ENCODE peak calls at places on chromosomes 13 and 19, in ten cellular contexts. P, S, R, N, B, Y, Z, H, T and U are unnamed samples.

GRCh38 chr19:46179076-46179740 is 31.2 kb downstream of the IGFL2 start:
- DNase-seq in B (no peak), N (no peak), H (no peak), P (no peak), T (no peak), R (no peak), Z (no peak), Y (no peak), S (no peak), U (no peak)

GRCh38 chr19:10295305-10295846 is 5.6 kb downstream of the ICAM5 start:
- DNase-seq in Z (no peak), T (peak), H (no peak), N (no peak), B (peak), Y (peak), R (no peak), P (no peak), S (peak), U (peak)

GRCh38 chr19:49486232-49486631 is 1.2 kb upstream of the RPL13A start:
- DNase-seq in B (peak), R (no peak), Y (no peak), Z (no peak), S (no peak), P (no peak), N (no peak), H (no peak), T (no peak), U (no peak)

GRCh38 chr19:11375143-11375948 is 880 bp downstream of the SWSAP1 start:
- DNase-seq in Z (no peak), S (peak), R (peak), H (peak), N (peak), B (peak), T (peak), P (no peak), Y (peak), U (peak)

GRCh38 chr19:45231891-45232290 is 13.3 kb downstream of the EXOC3L2 start:
- DNase-seq in P (peak), B (no peak), T (no peak), N (no peak), S (no peak), Z (no peak), R (no peak), Y (no peak), H (no peak), U (no peak)

GRCh38 chr19:48997972-48998371 is 4.3 kb downstream of the RUVBL2 start:
- DNase-seq in B (peak), Z (peak), H (no peak), Y (peak), N (peak), S (peak), T (peak), R (no peak), P (no peak), U (no peak)

GRCh38 chr13:113239986-113240385 is 30.6 kb downstream of the CUL4A start:
- DNase-seq in P (no peak), S (no peak), Z (no peak), H (no peak), T (no peak), R (no peak), Y (no peak), N (no peak), B (no peak), U (no peak)

GRCh38 chr13:78060966-78061365 is 142.3 kb upstream of the EDNRB start:
- DNase-seq in H (no peak), T (peak), S (no peak), B (no peak), N (no peak), Z (no peak), R (no peak), P (no peak), Y (peak), U (no peak)

GRCh38 chr13:108227651-108228272 is 9.6 kb downstream of the ABHD13 start:
- DNase-seq in P (peak), S (no peak), N (no peak), R (peak), H (no peak), Y (no peak), Z (peak), B (peak), T (no peak), U (no peak)

GRCh38 chr19:6228523-6229215 is 51.1 kb downstream of the MLLT1 start:
- DNase-seq in Z (peak), R (no peak), B (peak), S (no peak), N (no peak), P (no peak), H (no peak), Y (no peak), T (no peak), U (peak)

GRCh38 chr13:22451345-22451744 is 729.4 kb upstream of the SGCG start:
- DNase-seq in T (no peak), B (peak), H (no peak), N (peak), Y (peak), P (no peak), R (peak), Z (no peak), S (no peak), U (no peak)

GRCh38 chr13:71879129-71879535 is 12.1 kb upstream of the DACH1 start:
- DNase-seq in Y (no peak), T (peak), P (no peak), N (peak), Z (peak), R (peak), S (no peak), B (peak), H (no peak), U (no peak)

GRCh38 chr19:16320987-16321386 is 3.6 kb upstream of the KLF2 start:
- DNase-seq in T (no peak), Z (peak), R (no peak), B (no peak), H (no peak), Y (no peak), N (no peak), S (no peak), P (no peak), U (no peak)

GRCh38 chr13:29937836-29938235 is 87.4 kb upstream of the UBL3 start:
- DNase-seq in B (no peak), Y (no peak), S (peak), H (no peak), T (no peak), Z (no peak), N (no peak), P (no peak), R (no peak), U (no peak)

GRCh38 chr19:32404213-32404938 is 1.2 kb upstream of the DPY19L3 start:
- DNase-seq in N (no peak), H (peak), R (no peak), P (no peak), Y (no peak), B (peak), S (no peak), T (peak), Z (peak), U (no peak)

GRCh38 chr13:69545500-69546025 is 562.1 kb upstream of the ATXN8OS start:
- DNase-seq in B (no peak), Z (no peak), S (no peak), T (no peak), Y (no peak), P (no peak), H (no peak), N (no peak), R (no peak), U (no peak)

GRCh38 chr13:38386421-38386820 is 36.8 kb downstream of the UFM1 start:
- DNase-seq in S (no peak), R (no peak), P (peak), Y (no peak), B (no peak), H (no peak), T (no peak), Z (peak), N (no peak), U (no peak)

GRCh38 chr19:28569132-28570114 is 643.5 kb downstream of the UQCRFS1 start:
- DNase-seq in Y (no peak), N (no peak), Z (no peak), H (no peak), B (no peak), S (no peak), T (no peak), P (no peak), R (no peak), U (no peak)

GRCh38 chr19:3899531-3900294 is 19.2 kb downstream of the ATCAY start:
- DNase-seq in Y (no peak), P (no peak), R (no peak), H (no peak), S (no peak), T (no peak), Z (no peak), B (no peak), N (no peak), U (no peak)

GRCh38 chr13:89726690-89727435 is 1620.6 kb upstream of the MIR17HG start:
- DNase-seq in Z (peak), T (no peak), P (peak), N (no peak), B (no peak), S (no peak), Y (no peak), H (no peak), R (no peak), U (no peak)

GRCh38 chr13:89568276-89568675 is 1779.2 kb upstream of the MIR17HG start:
- DNase-seq in H (no peak), B (no peak), N (no peak), Z (peak), S (no peak), Y (no peak), R (no peak), T (no peak), P (no peak), U (no peak)

GRCh38 chr19:13803038-13803437 is 7.8 kb downstream of the ZSWIM4 start:
- DNase-seq in H (no peak), Z (no peak), Y (peak), B (no peak), R (no peak), S (no peak), T (no peak), P (no peak), N (peak), U (peak)
- H3K27ac ChIP-seq in H (no peak), Z (no peak), Y (peak), B (no peak), R (no peak), S (no peak), T (no peak), P (peak), N (peak), U (peak)

DNA sequence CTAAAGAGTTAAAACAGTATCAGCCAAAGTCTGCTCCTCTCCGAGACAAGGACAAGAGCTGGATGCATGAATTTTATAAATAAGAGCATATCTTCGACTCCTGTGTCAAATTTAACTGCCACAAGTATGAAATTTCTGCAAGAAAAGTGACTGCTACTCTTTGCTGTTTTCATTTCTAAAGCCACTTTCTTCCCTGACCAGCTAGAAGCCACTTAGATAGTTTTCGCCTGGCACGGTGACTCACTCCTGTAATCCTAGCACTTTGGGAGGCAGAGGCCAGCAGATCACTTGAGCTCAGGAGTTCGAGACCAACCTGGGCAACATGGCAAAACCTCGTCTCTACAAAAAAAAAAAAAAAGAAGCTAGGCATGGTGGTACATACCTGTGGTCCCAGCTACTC is 61.3 kb downstream of the ENOX1 start:
- DNase-seq in B (no peak), H (no peak), N (no peak), S (no peak), P (no peak), Y (no peak), Z (no peak), T (no peak), R (no peak), U (no peak)
- H3K27ac ChIP-seq in B (no peak), H (no peak), N (no peak), S (no peak), P (no peak), Y (no peak), Z (no peak), T (no peak), R (no peak), U (no peak)

GRCh38 chr13:44263920-44264610 is 109.6 kb upstream of the SERP2 start:
- DNase-seq in Y (peak), P (no peak), N (no peak), Z (peak), S (no peak), H (no peak), T (no peak), R (no peak), B (no peak), U (no peak)
- H3K27ac ChIP-seq in Y (no peak), P (no peak), N (no peak), Z (no peak), S (no peak), H (no peak), T (no peak), R (no peak), B (no peak), U (no peak)

GRCh38 chr13:43852923-43853404 is 26.6 kb downstream of the CCDC122 start:
- DNase-seq in B (no peak), R (no peak), H (no peak), T (no peak), P (no peak), Y (no peak), N (no peak), Z (no peak), S (no peak), U (no peak)

GRCh38 chr13:43846496-43846895 is 33.0 kb downstream of the CCDC122 start:
- DNase-seq in Z (peak), P (no peak), R (no peak), N (no peak), T (no peak), Y (no peak), H (no peak), B (no peak), S (no peak), U (no peak)

GRCh38 chr13:43848250-43848649 is 31.3 kb downstream of the CCDC122 start:
- DNase-seq in N (no peak), B (no peak), Y (no peak), H (no peak), Z (peak), P (peak), S (no peak), T (no peak), R (no peak), U (no peak)
- H3K27ac ChIP-seq in N (no peak), B (no peak), Y (no peak), H (no peak), Z (no peak), P (no peak), S (no peak), T (no peak), R (no peak), U (no peak)

GRCh38 chr13:111168116-111168515 is 53.0 kb downstream of the ARHGEF7 start:
- DNase-seq in T (no peak), Y (no peak), H (no peak), P (no peak), Z (no peak), N (no peak), R (no peak), B (no peak), S (no peak), U (no peak)
- H3K27ac ChIP-seq in T (no peak), Y (no peak), H (no peak), P (no peak), Z (no peak), N (no peak), R (no peak), B (no peak), S (no peak), U (no peak)

GRCh38 chr19:1146418-1146711 is 27.7 kb downstream of the SBNO2 start:
- DNase-seq in N (no peak), T (no peak), H (no peak), Y (no peak), B (no peak), Z (no peak), S (no peak), R (no peak), P (no peak), U (no peak)
- H3K27ac ChIP-seq in N (no peak), T (no peak), H (no peak), Y (no peak), B (no peak), Z (no peak), S (no peak), R (no peak), P (peak), U (no peak)

DNA sequence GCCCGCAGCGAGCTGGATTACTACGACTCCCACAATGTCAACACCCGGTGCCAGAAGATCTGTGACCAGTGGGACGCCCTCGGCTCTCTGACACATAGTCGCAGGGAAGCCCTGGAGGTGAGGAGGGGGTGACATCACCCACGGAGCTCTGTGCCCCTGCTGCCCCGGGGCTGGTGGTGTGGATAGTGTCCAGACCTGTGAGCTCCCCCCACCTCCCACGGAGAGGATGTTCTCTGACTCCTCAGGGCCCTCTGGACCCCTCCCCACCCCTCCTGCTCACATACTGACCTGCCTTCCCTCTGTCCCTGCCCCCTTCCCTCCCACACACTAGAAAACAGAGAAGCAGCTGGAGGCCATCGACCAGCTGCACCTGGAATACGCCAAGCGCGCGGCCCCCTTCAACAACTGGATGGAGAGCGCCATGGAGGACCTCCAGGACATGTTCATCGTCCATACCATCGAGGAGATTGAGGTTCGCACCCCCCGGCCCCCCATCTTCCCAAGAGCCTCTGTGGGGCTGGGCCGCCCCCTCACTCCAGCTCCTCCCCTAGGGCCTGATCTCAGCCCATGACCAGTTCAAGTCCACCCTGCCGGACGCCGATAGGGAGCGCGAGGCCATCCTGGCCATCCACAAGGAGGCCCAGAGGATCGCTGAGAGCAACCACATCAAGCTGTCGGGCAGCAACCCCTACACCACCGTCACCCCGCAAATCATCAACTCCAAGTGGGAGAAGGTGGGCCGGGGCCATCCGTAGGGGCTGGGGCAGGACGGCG is 20.5 kb downstream of the CAPN12 start:
- DNase-seq in T (no peak), Z (no peak), N (no peak), B (no peak), S (no peak), H (no peak), Y (no peak), R (no peak), P (no peak), U (no peak)
- H3K27ac ChIP-seq in T (no peak), Z (no peak), N (peak), B (no peak), S (no peak), H (no peak), Y (peak), R (peak), P (peak), U (no peak)

DNA sequence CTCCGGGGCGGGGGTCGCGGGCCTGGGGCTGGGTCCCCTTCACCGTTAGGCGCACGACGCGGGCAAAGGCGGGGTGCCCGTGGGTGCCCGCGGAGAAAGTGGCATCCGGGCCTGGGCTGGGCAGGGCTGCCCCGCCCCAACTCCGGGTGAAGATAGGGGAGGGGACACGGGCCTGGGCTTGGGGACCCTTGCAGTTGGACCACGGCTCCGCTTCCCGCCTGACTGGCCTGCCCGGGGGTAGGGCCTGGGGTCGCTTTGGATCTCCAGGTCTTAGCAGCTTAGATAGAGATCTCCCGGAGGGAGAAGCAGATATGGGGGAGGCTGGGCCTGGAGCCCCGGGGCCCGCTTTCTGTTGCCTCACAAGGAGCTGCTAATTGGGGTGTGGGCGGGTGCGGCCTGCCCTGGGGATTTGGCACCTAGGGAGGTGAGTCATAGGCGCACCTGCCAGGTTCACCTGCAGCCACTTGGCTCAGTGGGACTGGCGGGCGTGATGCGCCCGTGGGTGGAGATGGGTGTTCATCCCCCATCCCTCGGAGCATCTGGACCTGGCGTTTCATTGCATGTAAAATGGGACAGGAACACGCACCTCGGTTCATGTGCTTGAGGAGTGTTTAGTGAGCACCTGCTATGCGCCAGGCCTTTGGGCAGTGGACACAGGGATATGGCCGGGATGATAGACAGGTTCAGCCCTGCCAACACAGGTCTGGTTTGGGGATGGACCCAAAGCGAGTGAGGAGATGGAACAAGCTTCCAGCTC is 628 bp downstream of the MAP1S start:
- DNase-seq in T (no peak), S (no peak), R (no peak), Y (peak), B (peak), N (peak), Z (no peak), H (peak), P (peak), U (peak)
- H3K27ac ChIP-seq in T (peak), S (peak), R (peak), Y (peak), B (no peak), N (peak), Z (peak), H (peak), P (peak), U (peak)

DNA sequence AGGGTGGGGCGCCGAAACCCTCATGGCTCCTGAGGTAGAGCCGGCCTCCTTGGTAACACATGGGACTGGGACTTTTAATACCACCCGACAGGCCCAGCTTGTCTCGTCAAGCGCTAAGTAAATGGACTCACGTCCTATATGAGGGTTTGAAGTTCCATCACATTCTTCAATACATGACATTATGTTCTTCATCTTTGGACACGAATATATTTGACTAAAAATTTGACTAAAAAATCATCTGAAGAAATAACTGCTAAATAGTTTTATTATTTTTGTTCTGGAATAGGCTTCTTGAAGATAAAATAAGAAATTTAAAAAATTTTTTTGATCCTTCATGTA is 335 bp upstream of the ZNF607 start:
- DNase-seq in N (no peak), B (no peak), P (no peak), Z (no peak), T (no peak), R (no peak), H (no peak), S (no peak), Y (no peak), U (no peak)
- H3K27ac ChIP-seq in N (peak), B (no peak), P (peak), Z (no peak), T (no peak), R (peak), H (peak), S (peak), Y (peak), U (peak)

DNA sequence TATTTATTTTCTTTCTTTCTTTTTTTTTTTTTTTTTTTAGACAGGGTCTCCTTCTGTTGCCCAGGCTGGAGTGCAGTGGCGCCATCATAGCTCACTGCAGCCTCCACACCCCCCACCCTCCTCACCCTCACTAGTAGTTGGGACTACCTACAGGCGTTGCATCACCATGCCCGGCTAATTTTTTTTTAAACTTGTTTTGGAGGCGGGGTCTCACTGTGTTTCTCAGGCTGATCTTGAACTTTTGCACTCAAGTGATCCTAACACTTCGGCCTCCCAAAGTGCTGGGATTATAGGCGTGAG is 33.6 kb downstream of the GJA3 start:
- DNase-seq in H (no peak), R (no peak), B (no peak), S (no peak), P (no peak), Y (peak), N (no peak), T (peak), Z (no peak), U (no peak)
- H3K27ac ChIP-seq in H (peak), R (peak), B (no peak), S (no peak), P (peak), Y (peak), N (peak), T (no peak), Z (peak), U (peak)